ENCODE peak calls at places on chromosome 18, in four cellular contexts. X is endodermal cell, P is GM12864, U is OCI-LY7. I is an unnamed sample.

GRCh38 chr18:63888473-63889190 is 1.1 kb downstream of the SERPINB2 start:
- DNase-seq in X (no peak), P (no peak), U (no peak), I (no peak)

GRCh38 chr18:79926306-79926705 is 25.1 kb downstream of the SLC66A2 start:
- DNase-seq in X (peak; percentile 39), P (no peak), U (no peak), I (no peak)

GRCh38 chr18:25253779-25254178 is 98.2 kb downstream of the ZNF521 start:
- DNase-seq in X (no peak), P (no peak), U (no peak), I (no peak)

GRCh38 chr18:44507729-44508325 is 172.9 kb upstream of the SETBP1 start:
- DNase-seq in X (peak; percentile 40), P (no peak), U (peak; percentile 1), I (peak; percentile 54)

GRCh38 chr18:22549260-22549937 is 131.7 kb upstream of the CTAGE1 start:
- DNase-seq in X (no peak), P (no peak), U (no peak), I (no peak)

GRCh38 chr18:74896390-74896991 is 298.8 kb downstream of the ZNF407 start:
- DNase-seq in X (peak; percentile 85), P (peak; percentile 15), U (peak; percentile 13), I (peak; percentile 64)

GRCh38 chr18:39806519-39806918 is 2148.5 kb upstream of the PIK3C3 start:
- DNase-seq in X (no peak), P (no peak), U (no peak), I (no peak)

GRCh38 chr18:53864758-53865157 is 359.7 kb downstream of the MBD2 start:
- DNase-seq in X (no peak), P (no peak), U (no peak), I (no peak)

GRCh38 chr18:28198588-28198987 is 21.7 kb upstream of the CDH2 start:
- DNase-seq in X (no peak), P (no peak), U (no peak), I (no peak)

GRCh38 chr18:24913507-24914147 is 438.3 kb downstream of the ZNF521 start:
- DNase-seq in X (no peak), P (no peak), U (no peak), I (no peak)

GRCh38 chr18:66555585-66555984 is 48.3 kb downstream of the CDH19 start:
- DNase-seq in X (no peak), P (no peak), U (no peak), I (no peak)

DNA sequence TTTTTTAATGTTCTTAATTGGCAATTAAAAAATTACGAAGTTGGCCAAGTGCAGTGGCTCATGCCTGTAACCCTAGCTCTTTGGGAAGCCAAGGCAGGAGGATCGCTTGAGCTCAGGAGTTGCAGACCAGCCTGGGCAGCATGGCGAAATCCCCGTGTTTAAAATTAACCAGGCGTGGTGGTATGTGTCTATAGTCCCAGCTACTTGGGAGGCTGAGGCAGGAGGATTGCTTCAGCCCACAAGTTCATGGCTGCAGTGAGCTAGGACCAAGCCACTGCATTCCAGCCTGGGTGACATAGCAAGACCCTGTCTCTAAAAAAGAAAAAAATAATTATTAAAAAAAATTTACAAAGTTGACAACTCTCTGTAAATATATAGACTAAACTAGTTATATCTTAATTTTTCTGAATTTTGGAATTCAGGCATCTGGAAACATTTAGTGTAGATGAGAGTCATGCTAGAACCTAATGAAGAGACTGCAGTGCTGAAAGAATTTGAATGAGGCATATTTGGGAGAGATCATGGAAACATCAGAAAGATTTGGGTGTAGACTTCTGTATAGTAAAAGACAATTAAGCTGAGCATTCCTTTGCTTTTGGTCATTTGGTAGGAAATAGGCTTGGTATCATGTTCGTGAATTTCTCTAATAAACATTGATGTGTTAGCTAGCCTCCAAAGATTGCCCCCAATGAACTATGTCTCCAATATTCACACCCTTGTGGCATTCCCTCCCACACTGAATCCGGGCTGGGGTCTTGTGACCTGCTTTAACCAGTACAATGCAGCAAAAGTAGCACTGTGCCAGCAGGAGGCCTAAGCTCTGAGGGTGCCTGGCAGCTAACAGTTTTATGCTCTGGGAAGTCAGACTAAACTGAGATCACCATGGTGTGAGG is 4.2 kb upstream of the ROCK1 start:
- DNase-seq in X (peak; percentile 64), P (no peak), U (no peak), I (no peak)
- TF ChIP-seq CTCF in X (no peak), P (no peak), U (no peak), I (no peak)

DNA sequence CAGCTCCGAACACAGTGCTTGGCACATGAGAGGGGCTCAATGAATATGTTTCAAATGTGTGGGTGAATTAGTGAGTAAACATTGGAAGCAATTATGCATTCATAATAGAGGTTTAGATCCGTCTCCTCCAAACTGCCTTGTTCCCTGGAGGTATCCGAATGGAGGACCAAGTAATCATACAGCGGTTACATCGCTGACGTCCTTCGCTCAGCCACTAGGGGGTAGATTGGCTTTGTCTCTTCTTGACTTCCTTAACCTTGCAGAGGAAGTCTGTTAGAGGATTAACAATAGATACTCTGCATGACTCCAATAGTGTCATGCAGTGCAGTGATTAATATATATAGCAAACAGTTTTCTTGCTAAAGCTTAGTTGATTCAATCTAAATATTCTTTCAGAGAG is 517.0 kb downstream of the PTPRM start:
- DNase-seq in X (peak; percentile 90), P (no peak), U (peak; percentile 20), I (peak; percentile 10)
- TF ChIP-seq CTCF in X (peak; percentile 91), P (peak; percentile 38), U (peak; percentile 71), I (peak; percentile 18)

GRCh38 chr18:59646228-59646945 is 50.8 kb downstream of the CCBE1 start:
- DNase-seq in X (peak; percentile 65), P (no peak), U (no peak), I (no peak)
- TF ChIP-seq CTCF in X (peak; percentile 55), P (no peak), U (peak; percentile 21), I (peak; percentile 9)

GRCh38 chr18:5892772-5893431 is 2.4 kb downstream of the TMEM200C start:
- DNase-seq in X (no peak), P (no peak), U (no peak), I (no peak)
- TF ChIP-seq CTCF in X (no peak), P (no peak), U (no peak), I (no peak)

GRCh38 chr18:45522371-45522770 is 92.9 kb upstream of the SLC14A2 start:
- DNase-seq in X (no peak), P (no peak), U (no peak), I (no peak)

GRCh38 chr18:45519881-45520280 is 95.4 kb upstream of the SLC14A2 start:
- DNase-seq in X (no peak), P (no peak), U (no peak), I (no peak)

GRCh38 chr18:45521777-45522176 is 93.5 kb upstream of the SLC14A2 start:
- DNase-seq in X (no peak), P (no peak), U (no peak), I (peak; percentile 9)

GRCh38 chr18:45518770-45519169 is 96.5 kb upstream of the SLC14A2 start:
- DNase-seq in X (no peak), P (no peak), U (no peak), I (no peak)

DNA sequence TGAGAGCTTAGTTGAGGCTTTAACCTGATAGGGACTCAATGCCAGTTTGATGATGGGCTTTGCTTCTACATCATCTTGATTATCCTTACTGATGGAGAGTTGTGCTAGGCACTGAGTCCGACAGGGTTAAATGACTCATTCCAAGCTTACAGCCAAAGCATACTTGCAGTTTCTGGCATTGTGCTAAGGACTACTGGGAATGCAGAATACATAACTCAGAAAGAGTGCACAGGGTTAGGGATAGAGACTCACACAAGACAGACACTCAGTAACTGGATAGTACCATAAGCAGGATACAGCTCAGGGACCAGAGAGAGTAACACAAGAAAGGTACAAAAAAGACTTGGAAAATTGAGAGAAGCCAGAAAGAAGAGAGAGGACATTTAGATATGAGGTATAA is 94.1 kb upstream of the SLC14A2 start:
- DNase-seq in X (no peak), P (no peak), U (no peak), I (no peak)
- TF ChIP-seq CTCF in X (no peak), P (no peak), U (no peak), I (no peak)